ENCODE peak calls at places on chromosomes 11 and 22, in six cellular contexts. F is NCI-H226; W is pulmonary artery endothelial cell; C is stimulated activated CD4-positive, alpha-beta T cell treated with anti-CD3 and anti-CD28 coated beads, Interleukin-4, amount 100 ng/mL, for 24 hours; H is cardiac muscle cell; I is ureter. K is an unnamed sample.

GRCh38 chr11:126624491-126624890 is 269.0 kb downstream of the ST3GAL4 start:
- DNase-seq in F (no peak), W (no peak), C (no peak), H (no peak), I (no peak), K (no peak)

GRCh38 chr11:69822676-69823494 is 3.7 kb upstream of the FGF3 start:
- DNase-seq in F (no peak), W (no peak), C (no peak), H (no peak), I (no peak), K (peak)

GRCh38 chr11:126636911-126637799 is 281.7 kb downstream of the ST3GAL4 start:
- DNase-seq in F (peak), W (no peak), C (no peak), H (no peak), I (no peak), K (no peak)

GRCh38 chr11:723120-723883 is 17.3 kb downstream of the EPS8L2 start:
- DNase-seq in F (no peak), W (no peak), C (peak), H (peak), I (peak), K (peak)

GRCh38 chr11:71283960-71284359 is 31.6 kb upstream of the SHANK2 start:
- DNase-seq in F (no peak), W (no peak), C (no peak), H (no peak), I (peak), K (no peak)

GRCh38 chr22:17119481-17120202 is 1.5 kb downstream of the TMEM121B start:
- DNase-seq in F (no peak), W (no peak), C (no peak), H (no peak), I (no peak), K (no peak)

GRCh38 chr11:24386551-24387404 is 110.1 kb upstream of the LUZP2 start:
- DNase-seq in F (peak), W (no peak), C (no peak), H (peak), I (no peak), K (peak)

GRCh38 chr22:40436460-40437431 is 66.4 kb downstream of the SGSM3 start:
- DNase-seq in F (no peak), W (no peak), C (no peak), H (peak), I (no peak), K (peak)

GRCh38 chr22:35524966-35525686 is 15.5 kb upstream of the RASD2 start:
- DNase-seq in F (no peak), W (no peak), C (no peak), H (no peak), I (no peak), K (no peak)

GRCh38 chr11:71327156-71328085 is 75.0 kb upstream of the SHANK2 start:
- DNase-seq in F (no peak), W (no peak), C (no peak), H (no peak), I (no peak), K (no peak)

GRCh38 chr11:77062924-77063323 is 3.8 kb upstream of the CAPN5 start:
- DNase-seq in F (no peak), W (no peak), C (no peak), H (no peak), I (no peak), K (no peak)

GRCh38 chr11:11211888-11212287 is 141.2 kb downstream of the CSNK2A3 start:
- DNase-seq in F (no peak), W (no peak), C (no peak), H (no peak), I (no peak), K (no peak)

K was measured in SW480.